ENCODE peak calls at places on chromosomes 7 and 10, in four cellular contexts. A is omental fat pad, V is heart left ventricle, E is occipital lobe. O is an unnamed sample.

GRCh38 chr10:119025336-119025735 is 4.2 kb upstream of the NANOS1 start:
- DNase-seq in A (no peak), V (peak), E (no peak), O (peak)

GRCh38 chr7:50703654-50704053 is 79.0 kb downstream of the GRB10 start:
- DNase-seq in A (no peak), V (no peak), E (no peak), O (no peak)

GRCh38 chr10:20858292-20859124 is 38.6 kb downstream of the NEBL start:
- DNase-seq in A (no peak), V (no peak), E (no peak), O (no peak)

GRCh38 chr10:114590983-114591382 is 67.1 kb downstream of the ABLIM1 start:
- DNase-seq in A (no peak), V (no peak), E (no peak), O (no peak)

GRCh38 chr10:47264797-47265281 is 35.2 kb upstream of the GDF10 start:
- DNase-seq in A (no peak), V (no peak), E (no peak), O (no peak)

GRCh38 chr10:11547111-11547625 is 64.3 kb downstream of the USP6NL start:
- DNase-seq in A (no peak), V (no peak), E (no peak), O (no peak)

GRCh38 chr7:3242398-3242972 is 58.6 kb upstream of the SDK1 start:
- DNase-seq in A (no peak), V (no peak), E (no peak), O (no peak)

GRCh38 chr7:27148031-27148775 is 629 bp upstream of the HOXA6 start:
- DNase-seq in A (peak), V (no peak), E (no peak), O (no peak)

GRCh38 chr7:139321071-139321745 is 19.9 kb upstream of the FMC1 start:
- DNase-seq in A (no peak), V (no peak), E (no peak), O (no peak)

GRCh38 chr7:129052441-129052840 is 2.5 kb downstream of the TNPO3 start:
- DNase-seq in A (no peak), V (no peak), E (no peak), O (no peak)

GRCh38 chr7:332646-333398 is 42.9 kb downstream of the FOXL3 start:
- DNase-seq in A (peak), V (peak), E (peak), O (peak)

GRCh38 chr10:102596506-102596971 is 47.7 kb upstream of the TRIM8 start:
- DNase-seq in A (no peak), V (no peak), E (no peak), O (peak)

GRCh38 chr7:101237206-101238067 is at the start of gene CLDN15:
- DNase-seq in A (peak), V (peak), E (no peak), O (peak)

GRCh38 chr7:124692420-124692819 is 73.2 kb downstream of the GPR37 start:
- DNase-seq in A (no peak), V (no peak), E (no peak), O (no peak)

GRCh38 chr10:28179006-28179405 is 123.9 kb downstream of the MPP7 start:
- DNase-seq in A (no peak), V (no peak), E (no peak), O (no peak)

GRCh38 chr10:30911303-30911863 is 120.3 kb downstream of the ZNF438 start:
- DNase-seq in A (no peak), V (no peak), E (no peak), O (no peak)

GRCh38 chr7:355568-355967 is 65.6 kb downstream of the FOXL3 start:
- DNase-seq in A (no peak), V (no peak), E (no peak), O (no peak)